ENCODE peak calls at places on chromosomes 13 and 19, in nine cellular contexts. O, P, Z, W, Y, D, Q, T and C are unnamed samples.

GRCh38 chr13:37342205-37342604 is 236.7 kb upstream of the CSNK1A1L start:
- DNase-seq in Z (no peak), W (no peak), Q (no peak), O (no peak), T (no peak), Y (no peak), D (no peak), P (no peak), C (no peak)

GRCh38 chr13:23960566-23961156 is 63.4 kb upstream of the C1QTNF9B start:
- DNase-seq in P (peak; percentile 75), W (no peak), O (no peak), D (peak; percentile 57), Z (no peak), Q (peak; percentile 46), T (no peak), Y (no peak), C (no peak)

GRCh38 chr19:50480281-50481111 is 3.8 kb upstream of the GARIN5A start:
- DNase-seq in Q (no peak), W (no peak), D (no peak), T (peak; percentile 16), Y (no peak), Z (no peak), P (no peak), O (no peak), C (no peak)

GRCh38 chr13:98947925-98948324 is 29.9 kb downstream of the DOCK9 start:
- DNase-seq in T (no peak), O (no peak), Y (no peak), Q (no peak), D (no peak), W (no peak), Z (no peak), P (no peak), C (no peak)

GRCh38 chr19:51891193-51891747 is 3.5 kb upstream of the ZNF577 start:
- DNase-seq in P (no peak), Z (no peak), W (no peak), Q (no peak), D (no peak), T (no peak), O (no peak), Y (no peak), C (no peak)

GRCh38 chr19:23516266-23516665 is 121.0 kb upstream of the ZNF91 start:
- DNase-seq in W (no peak), D (no peak), Q (no peak), P (no peak), Y (no peak), T (no peak), O (no peak), Z (no peak), C (no peak)

GRCh38 chr19:16540948-16541347 is 1.3 kb downstream of the CHERP start:
- DNase-seq in T (no peak), P (no peak), Z (no peak), Y (no peak), O (no peak), W (no peak), Q (no peak), D (no peak), C (no peak)

GRCh38 chr13:40187324-40187795 is 479.1 kb downstream of the FOXO1 start:
- DNase-seq in T (no peak), Y (no peak), P (no peak), W (no peak), D (no peak), Z (no peak), Q (no peak), O (no peak), C (peak; percentile 94)

GRCh38 chr13:24220086-24220703 is 59.7 kb downstream of the SPATA13 start:
- DNase-seq in O (no peak), Z (no peak), P (peak; percentile 86), Q (peak; percentile 82), T (no peak), D (peak; percentile 89), W (peak; percentile 78), Y (no peak), C (no peak)

GRCh38 chr13:70043685-70044084 is 63.9 kb upstream of the ATXN8OS start:
- DNase-seq in P (no peak), W (no peak), Q (no peak), D (no peak), Y (no peak), T (no peak), Z (no peak), O (no peak), C (no peak)

GRCh38 chr13:109271991-109272454 is 514.4 kb downstream of the IRS2 start:
- DNase-seq in T (no peak), D (peak; percentile 60), O (no peak), W (no peak), Q (peak; percentile 30), Z (no peak), Y (no peak), P (no peak), C (no peak)

GRCh38 chr13:113297370-113297871 is 382 bp downstream of the LAMP1 start:
- DNase-seq in D (no peak), W (peak; percentile 27), Y (no peak), Z (peak; percentile 45), Q (no peak), T (peak; percentile 65), O (no peak), P (no peak), C (peak; percentile 51)

GRCh38 chr13:42369071-42369795 is 97.3 kb downstream of the AKAP11 start:
- DNase-seq in T (no peak), Q (no peak), W (no peak), Z (no peak), P (no peak), O (no peak), D (no peak), Y (no peak), C (no peak)

GRCh38 chr13:37074703-37075102 is 15.2 kb upstream of the SUPT20H start:
- DNase-seq in Z (no peak), D (peak; percentile 24), Q (no peak), T (no peak), Y (no peak), O (no peak), P (peak; percentile 9), W (no peak), C (no peak)

GRCh38 chr19:35249848-35250711 is 1.3 kb downstream of the LSR start:
- DNase-seq in P (no peak), W (peak; percentile 19), Q (no peak), D (no peak), T (peak; percentile 44), Z (peak; percentile 30), Y (no peak), O (no peak), C (no peak)
- H3K4me3 ChIP-seq in P (peak overlapping the region; percentile 81), W (peak overlapping the region; percentile 72), Q (no peak overlapping the region), D (peak overlapping the region; percentile 95), T (peak overlapping the region; percentile 90), Z (peak overlapping the region; percentile 45), Y (no peak overlapping the region), O (no peak overlapping the region), C (peak overlapping the region; percentile 81)

GRCh38 chr13:111449041-111449440 is 128.6 kb downstream of the TEX29 start:
- DNase-seq in Y (no peak), T (no peak), Q (no peak), D (no peak), O (no peak), Z (no peak), W (no peak), P (no peak), C (no peak)
- H3K27ac ChIP-seq in Y (no peak overlapping the region), T (no peak overlapping the region), Q (no peak overlapping the region), D (no peak overlapping the region), O (no peak overlapping the region), Z (no peak overlapping the region), W (no peak overlapping the region), P (no peak overlapping the region), C (no peak overlapping the region)

GRCh38 chr19:15372470-15372869 is 7.1 kb downstream of the AKAP8 start:
- DNase-seq in O (no peak), Q (no peak), Y (no peak), W (no peak), T (no peak), D (no peak), Z (no peak), P (no peak), C (no peak)

GRCh38 chr19:15372891-15373301 is 6.7 kb downstream of the AKAP8 start:
- DNase-seq in T (no peak), Z (no peak), O (no peak), W (no peak), D (no peak), P (no peak), Q (no peak), Y (no peak), C (no peak)

GRCh38 chr19:15371786-15372380 is 7.7 kb downstream of the AKAP8 start:
- DNase-seq in Z (no peak), O (no peak), W (no peak), D (no peak), T (no peak), Q (no peak), Y (no peak), P (no peak), C (no peak)

GRCh38 chr19:15369594-15369891 is 10.0 kb downstream of the AKAP8 start:
- DNase-seq in W (no peak), Y (no peak), Q (no peak), T (no peak), Z (no peak), D (no peak), O (no peak), P (no peak), C (no peak)

DNA sequence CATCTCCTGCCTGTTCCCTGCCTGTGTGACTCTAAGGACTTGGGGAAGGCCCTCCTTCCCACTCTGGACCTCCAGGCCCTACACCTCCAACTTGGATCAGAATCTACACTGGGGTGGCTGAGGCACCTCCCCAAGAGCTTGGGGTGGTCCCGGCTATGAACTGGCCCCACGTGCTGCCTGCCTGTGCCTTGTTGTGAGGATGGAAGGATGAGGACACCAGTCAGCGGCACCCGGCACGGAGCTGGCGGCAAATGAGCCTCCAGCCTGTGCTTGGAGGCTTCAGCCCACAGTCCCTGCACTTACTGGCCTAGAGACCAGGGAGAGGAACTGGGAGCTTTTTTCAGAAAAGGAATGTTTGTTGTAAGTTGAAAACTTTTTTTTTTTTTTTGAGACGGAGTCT is 8.5 kb downstream of the AKAP8 start:
- DNase-seq in W (no peak), Q (no peak), Z (no peak), Y (no peak), T (no peak), D (no peak), P (no peak), O (no peak), C (no peak)
- H3K36me3 ChIP-seq in W (peaks cover 39% of the 10 kb centered on the region), Q (peaks cover 62% of the 10 kb centered on the region), Z (peaks cover 91% of the 10 kb centered on the region), Y (peaks cover 19% of the 10 kb centered on the region), T (no peaks in the 10 kb centered on the region), D (peaks cover 5% of the 10 kb centered on the region), P (peaks cover 42% of the 10 kb centered on the region), O (peaks cover 57% of the 10 kb centered on the region), C (peaks cover 23% of the 10 kb centered on the region)

GRCh38 chr19:38517321-38517720 is 83.8 kb downstream of the RYR1 start:
- DNase-seq in Y (no peak), T (no peak), P (no peak), D (no peak), W (no peak), Z (no peak), Q (no peak), O (no peak), C (no peak)

GRCh38 chr19:38515906-38516305 is 82.4 kb downstream of the RYR1 start:
- DNase-seq in Y (no peak), T (no peak), Z (no peak), W (no peak), P (no peak), D (no peak), Q (no peak), O (no peak), C (no peak)

GRCh38 chr19:38516802-38517201 is 83.3 kb downstream of the RYR1 start:
- DNase-seq in D (no peak), Z (no peak), Y (no peak), O (no peak), T (no peak), P (no peak), Q (no peak), W (no peak), C (no peak)

GRCh38 chr19:38513762-38514167 is 80.3 kb downstream of the RYR1 start:
- DNase-seq in Q (no peak), T (no peak), P (no peak), D (no peak), Z (no peak), Y (no peak), O (no peak), W (no peak), C (no peak)

GRCh38 chr19:38514812-38515633 is 81.5 kb downstream of the RYR1 start:
- DNase-seq in Q (peak; percentile 24), T (peak; percentile 80), Y (peak; percentile 55), P (peak; percentile 69), O (peak; percentile 67), D (peak; percentile 83), W (peak; percentile 60), Z (peak; percentile 64), C (peak; percentile 84)
- H3K4me3 ChIP-seq in Q (no peak overlapping the region), T (no peak overlapping the region), Y (no peak overlapping the region), P (no peak overlapping the region), O (no peak overlapping the region), D (no peak overlapping the region), W (no peak overlapping the region), Z (no peak overlapping the region), C (no peak overlapping the region)